ENCODE peak calls at places on chromosomes 11 and 22, in nine cellular contexts. X, N, M, S, I, A, V, W and R are unnamed samples.

GRCh38 chr11:113121746-113122145 is 160.5 kb downstream of the NCAM1 start:
- DNase-seq in A (no peak), W (no peak), M (no peak), X (no peak), I (no peak), S (no peak), N (no peak), V (no peak), R (no peak)

GRCh38 chr11:19259487-19260345 is 19.0 kb upstream of the E2F8 start:
- DNase-seq in S (peak), X (peak), V (peak), A (peak), I (peak), M (peak), N (peak), W (no peak), R (peak)

GRCh38 chr22:50403701-50404101 is 60.6 kb downstream of the PPP6R2 start:
- DNase-seq in S (peak), A (no peak), M (no peak), N (no peak), W (peak), I (no peak), V (no peak), X (no peak), R (no peak)

GRCh38 chr11:66047541-66048365 is 1.2 kb downstream of the GAL3ST3 start:
- DNase-seq in A (no peak), V (no peak), S (no peak), M (no peak), X (no peak), W (peak), I (peak), N (no peak), R (no peak)

GRCh38 chr11:1896895-1897294 is 5.2 kb upstream of the PRR33 start:
- DNase-seq in N (peak), V (no peak), M (no peak), W (no peak), X (no peak), A (no peak), S (no peak), I (no peak), R (no peak)

GRCh38 chr11:125881291-125881690 is 6.2 kb upstream of the HYLS1 start:
- DNase-seq in X (no peak), M (no peak), S (no peak), W (no peak), V (no peak), N (no peak), A (no peak), I (no peak), R (no peak)

GRCh38 chr11:44006882-44007495 is 40.8 kb upstream of the ACCSL start:
- DNase-seq in X (no peak), V (peak), S (no peak), W (peak), A (no peak), M (no peak), N (peak), I (no peak), R (no peak)

GRCh38 chr11:112786886-112787530 is 174.2 kb upstream of the NCAM1 start:
- DNase-seq in W (no peak), V (no peak), X (no peak), S (no peak), I (no peak), M (no peak), A (no peak), N (no peak), R (no peak)

GRCh38 chr11:111018571-111018970 is 227.0 kb upstream of the POU2AF2 start:
- DNase-seq in N (no peak), A (no peak), X (no peak), V (no peak), S (no peak), M (no peak), I (no peak), W (no peak), R (no peak)

GRCh38 chr11:128453444-128454336 is 133.7 kb downstream of the ETS1 start:
- DNase-seq in X (no peak), M (no peak), W (peak), I (peak), A (no peak), S (peak), N (no peak), V (no peak), R (no peak)

GRCh38 chr11:24421766-24422165 is 75.1 kb upstream of the LUZP2 start:
- DNase-seq in N (no peak), S (no peak), I (peak), M (no peak), W (no peak), X (no peak), V (no peak), A (no peak), R (no peak)

GRCh38 chr11:33025339-33025722 is 9.7 kb downstream of the DEPDC7 start:
- DNase-seq in S (no peak), X (no peak), V (no peak), W (no peak), M (no peak), N (no peak), A (no peak), I (no peak), R (no peak)

GRCh38 chr11:43987384-43988039 is 45.1 kb downstream of the C11orf96 start:
- DNase-seq in M (no peak), X (no peak), W (peak), N (no peak), A (no peak), I (peak), S (peak), V (no peak), R (no peak)

GRCh38 chr11:8656291-8656690 is 26.2 kb downstream of the TRIM66 start:
- DNase-seq in I (no peak), V (no peak), M (no peak), W (no peak), A (no peak), S (no peak), X (no peak), N (no peak), R (no peak)

GRCh38 chr11:5690736-5691135 is 1.1 kb downstream of the TRIM22 start:
- DNase-seq in V (no peak), N (no peak), W (peak), I (peak), A (no peak), S (no peak), M (no peak), X (peak), R (no peak)

GRCh38 chr11:116033931-116034553 is 529.8 kb upstream of the CADM1 start:
- DNase-seq in W (no peak), A (no peak), V (peak), M (no peak), S (no peak), N (no peak), I (no peak), X (no peak), R (peak)

GRCh38 chr11:14775897-14776296 is 116.1 kb downstream of the CYP2R1 start:
- DNase-seq in N (no peak), W (no peak), I (no peak), X (no peak), A (no peak), V (no peak), S (no peak), M (no peak), R (no peak)

GRCh38 chr11:75024764-75025211 is 36.1 kb downstream of the NEU3 start:
- DNase-seq in V (no peak), S (no peak), N (no peak), M (no peak), A (no peak), X (no peak), I (no peak), W (no peak), R (no peak)

GRCh38 chr11:86176165-86176884 is 68.2 kb upstream of the EED start:
- DNase-seq in A (no peak), W (no peak), N (peak), I (peak), X (no peak), S (no peak), M (no peak), V (no peak), R (no peak)

GRCh38 chr11:105937331-105937730 is 84.7 kb downstream of the MSANTD4 start:
- DNase-seq in M (no peak), X (no peak), W (no peak), I (peak), N (no peak), S (no peak), A (no peak), V (no peak), R (no peak)

GRCh38 chr11:37908224-37908558 is 1310.2 kb upstream of the RAG2 start:
- DNase-seq in W (no peak), X (no peak), I (no peak), N (no peak), M (no peak), S (no peak), V (no peak), A (no peak), R (no peak)

GRCh38 chr11:87597696-87598095 is 560.0 kb downstream of the TMEM135 start:
- DNase-seq in V (no peak), W (no peak), S (no peak), I (peak), X (no peak), N (no peak), A (no peak), M (no peak), R (no peak)

GRCh38 chr11:122159173-122159701 is 43.2 kb upstream of the BLID start:
- DNase-seq in W (no peak), M (no peak), V (no peak), X (no peak), I (peak), S (peak), N (no peak), A (peak), R (peak)

GRCh38 chr11:117205211-117205818 is 6.1 kb downstream of the TAGLN start:
- DNase-seq in M (no peak), W (peak), I (no peak), X (no peak), N (no peak), A (no peak), S (no peak), V (no peak), R (no peak)

GRCh38 chr11:67663515-67664212 is 10.8 kb downstream of the ALDH3B2 start:
- DNase-seq in S (no peak), V (no peak), I (no peak), W (peak), A (no peak), X (no peak), M (no peak), N (no peak), R (no peak)

GRCh38 chr11:6357222-6357621 is 33.1 kb upstream of the SMPD1 start:
- DNase-seq in A (no peak), I (peak), X (no peak), W (peak), V (no peak), S (peak), N (peak), M (no peak), R (no peak)

GRCh38 chr11:120952503-120953229 is 71.2 kb upstream of the TBCEL start:
- DNase-seq in N (peak), V (peak), X (peak), M (peak), W (peak), S (peak), I (peak), A (peak), R (peak)

GRCh38 chr11:96112192-96113099 is 188.5 kb upstream of the MTMR2 start:
- DNase-seq in V (no peak), W (no peak), X (no peak), I (no peak), M (no peak), N (no peak), S (no peak), A (no peak), R (no peak)

GRCh38 chr22:50665212-50665611 is 7.4 kb upstream of the SHANK3 start:
- DNase-seq in X (no peak), N (no peak), I (no peak), V (no peak), W (no peak), S (no peak), M (no peak), A (no peak), R (no peak)

GRCh38 chr22:30226192-30226832 is 20.2 kb downstream of the LIF start:
- DNase-seq in X (no peak), W (no peak), I (peak), M (no peak), S (no peak), A (no peak), N (no peak), V (no peak), R (no peak)

GRCh38 chr11:5004429-5005274 is 10.0 kb downstream of the OR51L1 start:
- DNase-seq in A (peak), W (no peak), I (peak), M (peak), X (peak), S (peak), N (peak), V (peak), R (peak)

GRCh38 chr11:78717031-78717430 is 142.4 kb upstream of the NARS2 start:
- DNase-seq in X (no peak), M (no peak), V (no peak), N (no peak), I (no peak), S (no peak), A (no peak), W (no peak), R (no peak)
- H2AFZ ChIP-seq in X (no peak), M (no peak), V (no peak), N (no peak), I (no peak), S (no peak), A (no peak), W (no peak), R (no peak)

GRCh38 chr11:10480026-10480425 is 25.0 kb downstream of the AMPD3 start:
- DNase-seq in X (no peak), W (no peak), S (no peak), M (no peak), V (no peak), N (no peak), A (no peak), I (no peak), R (no peak)

GRCh38 chr11:10477690-10478046 is 22.6 kb downstream of the AMPD3 start:
- DNase-seq in N (no peak), I (no peak), W (peak), S (no peak), A (no peak), X (no peak), M (no peak), V (no peak), R (no peak)

GRCh38 chr11:10476927-10477689 is 22.0 kb downstream of the AMPD3 start:
- DNase-seq in V (no peak), M (no peak), W (peak), S (no peak), X (no peak), I (no peak), N (no peak), A (no peak), R (no peak)

GRCh38 chr11:10478066-10478465 is 23.0 kb downstream of the AMPD3 start:
- DNase-seq in S (no peak), X (no peak), N (no peak), V (no peak), M (no peak), W (no peak), A (no peak), I (peak), R (no peak)

GRCh38 chr11:10478574-10479550 is 23.8 kb downstream of the AMPD3 start:
- DNase-seq in W (no peak), X (no peak), S (no peak), V (no peak), A (no peak), I (no peak), M (no peak), N (no peak), R (no peak)
- H3K27ac ChIP-seq in W (no peak), X (no peak), S (no peak), V (no peak), A (no peak), I (no peak), M (no peak), N (no peak), R (no peak)

GRCh38 chr22:31486951-31487350 is 2.7 kb downstream of the EIF4ENIF1 start:
- DNase-seq in N (no peak), W (no peak), M (no peak), A (no peak), S (no peak), I (no peak), X (no peak), V (no peak), R (no peak)

GRCh38 chr22:31489632-31490495 is at the start of gene EIF4ENIF1:
- DNase-seq in N (peak), S (peak), M (peak), X (peak), A (peak), W (peak), I (peak), V (peak), R (peak)

GRCh38 chr22:31488988-31489617 is 539 bp downstream of the EIF4ENIF1 start:
- DNase-seq in N (peak), M (peak), S (peak), W (no peak), X (peak), I (peak), V (peak), A (peak), R (peak)

GRCh38 chr22:31490496-31490925 is 869 bp upstream of the EIF4ENIF1 start:
- DNase-seq in A (peak), V (peak), N (peak), X (peak), S (peak), M (peak), I (peak), W (peak), R (peak)

DNA sequence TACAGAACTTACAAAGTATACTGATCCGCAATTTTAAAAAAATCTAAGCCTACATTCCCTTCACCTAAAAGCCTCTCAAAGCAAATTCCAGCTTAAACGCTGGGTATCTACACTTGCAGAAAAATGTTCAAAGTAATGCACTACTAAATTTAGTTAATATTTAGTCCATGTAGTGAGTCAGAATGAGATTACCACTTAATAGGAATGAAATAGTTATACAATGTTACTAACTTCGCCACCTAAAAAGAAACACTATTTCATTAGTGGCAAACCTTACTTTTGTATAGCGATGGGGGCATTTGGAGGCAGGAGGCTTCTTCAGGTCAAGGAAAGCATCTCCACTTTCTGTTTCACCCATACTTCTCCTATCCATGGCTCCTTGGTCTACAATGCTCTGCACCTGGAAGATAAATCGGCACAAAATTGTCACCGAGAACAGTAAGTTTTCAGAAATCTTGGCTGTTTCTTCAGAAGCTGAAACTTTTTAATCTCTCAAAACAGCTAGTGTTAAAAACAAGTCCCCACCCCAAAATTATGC is 1.2 kb downstream of the EIF4ENIF1 start:
- DNase-seq in X (no peak), M (no peak), W (peak), A (no peak), I (no peak), V (no peak), S (no peak), N (no peak), R (no peak)
- H2AFZ ChIP-seq in X (no peak), M (no peak), W (no peak), A (no peak), I (no peak), V (no peak), S (peak), N (no peak), R (peak)

GRCh38 chr11:118907051-118907748 is 18.5 kb downstream of the BCL9L start:
- DNase-seq in N (peak), A (peak), W (peak), I (peak), X (peak), S (peak), M (no peak), V (peak), R (peak)

GRCh38 chr11:118909619-118910308 is 16.0 kb downstream of the BCL9L start:
- DNase-seq in I (no peak), A (no peak), W (peak), S (no peak), V (peak), X (no peak), N (no peak), M (no peak), R (peak)

GRCh38 chr11:118908931-118909618 is 16.7 kb downstream of the BCL9L start:
- DNase-seq in M (no peak), N (no peak), W (peak), S (peak), V (peak), I (peak), A (peak), X (no peak), R (peak)

GRCh38 chr11:118908264-118908663 is 17.5 kb downstream of the BCL9L start:
- DNase-seq in A (no peak), W (peak), X (no peak), V (no peak), M (no peak), N (no peak), S (no peak), I (no peak), R (no peak)

DNA sequence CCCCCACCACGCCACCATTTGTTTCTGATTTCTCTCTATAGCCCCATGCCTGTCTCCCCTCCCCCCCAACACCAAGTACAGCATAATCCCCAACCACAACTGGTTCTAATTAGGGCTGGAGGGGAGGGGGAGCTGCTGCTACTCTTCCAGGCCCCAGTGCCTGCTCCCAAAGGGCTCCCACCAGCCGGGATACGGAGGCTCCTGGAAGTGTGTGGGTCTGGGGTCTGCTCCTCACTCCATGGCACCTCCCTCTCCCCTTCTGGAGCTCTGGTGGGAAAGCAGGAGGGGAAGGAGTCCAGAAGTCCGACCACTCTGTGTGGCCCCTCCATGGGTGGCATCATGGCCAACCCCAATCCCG is 18.0 kb downstream of the BCL9L start:
- DNase-seq in X (no peak), N (no peak), V (peak), I (no peak), S (no peak), W (peak), M (no peak), A (peak), R (peak)
- H3K27ac ChIP-seq in X (no peak), N (no peak), V (no peak), I (no peak), S (peak), W (peak), M (no peak), A (no peak), R (peak)

GRCh38 chr22:24191893-24192292 is 10.6 kb downstream of the SUSD2 start:
- DNase-seq in X (no peak), S (no peak), V (no peak), N (no peak), I (no peak), W (peak), A (no peak), M (no peak), R (no peak)
- H2AFZ ChIP-seq in X (no peak), S (no peak), V (no peak), N (no peak), I (no peak), W (no peak), A (no peak), M (no peak), R (no peak)

DNA sequence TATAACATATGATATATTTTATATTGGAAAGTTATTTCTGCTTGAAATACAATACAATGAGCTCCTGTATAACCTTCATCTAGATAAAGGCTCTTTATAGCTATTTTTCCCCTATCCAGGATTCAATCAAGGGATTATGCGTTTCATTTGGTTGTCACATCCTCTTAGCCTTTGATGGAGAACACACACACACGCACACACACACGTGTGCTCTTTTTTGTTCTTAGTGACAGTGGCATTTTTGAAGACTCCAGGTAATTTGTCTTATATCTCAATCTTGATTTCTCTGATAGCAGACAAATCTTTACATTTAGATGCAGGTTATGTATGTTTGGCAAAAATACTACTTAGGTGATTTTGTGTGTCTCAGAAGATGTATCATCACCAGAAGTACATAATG is 144.2 kb upstream of the CEP126 start:
- DNase-seq in X (no peak), I (no peak), M (no peak), V (no peak), N (no peak), S (no peak), W (no peak), A (no peak), R (no peak)
- H3K27ac ChIP-seq in X (no peak), I (no peak), M (no peak), V (no peak), N (no peak), S (no peak), W (no peak), A (no peak), R (no peak)